ENCODE peak calls at places on chromosomes 4 and X, in eight cellular contexts. T is endothelial cell of umbilical vein, Q is adipocyte, I is H7, M is uterus, F is upper lobe of right lung, Z is upper lobe of left lung, K is breast epithelium. P is an unnamed sample. For H3K36me3, the result is how much of the 10 kb centered on the place peaks cover.

GRCh38 chrX:93932471-93933220 is 258.6 kb downstream of the FAM133A start:
- DNase-seq in Z (no peak), M (no peak), Q (no peak), F (no peak), I (no peak), T (no peak), K (no peak), P (no peak)

GRCh38 chr4:177322156-177322685 is 12.5 kb downstream of the NEIL3 start:
- DNase-seq in I (no peak), K (no peak), T (peak), M (no peak), F (no peak), Q (no peak), Z (no peak), P (no peak)

GRCh38 chrX:25523574-25523973 is 507.8 kb upstream of the ARX start:
- DNase-seq in M (no peak), Q (peak), T (peak), K (no peak), F (no peak), Z (no peak), I (peak), P (no peak)

GRCh38 chr4:25439913-25440477 is 62.9 kb downstream of the ANAPC4 start:
- DNase-seq in F (no peak), K (peak), Q (peak), I (peak), M (no peak), T (peak), Z (no peak), P (peak)

GRCh38 chrX:107718156-107718621 is 57.4 kb downstream of the TSC22D3 start:
- DNase-seq in T (peak), F (no peak), Q (peak), K (peak), I (peak), M (peak), Z (no peak), P (peak)

GRCh38 chrX:46180258-46180687 is 364.9 kb downstream of the ZNF674 start:
- DNase-seq in F (no peak), T (no peak), Q (peak), I (no peak), Z (no peak), K (no peak), M (no peak), P (no peak)

GRCh38 chrX:29617276-29617675 is 598.1 kb upstream of the MAGEB2 start:
- DNase-seq in I (no peak), Z (no peak), Q (peak), F (no peak), K (no peak), M (no peak), T (no peak), P (no peak)

GRCh38 chr4:1401409-1402020 is 4.7 kb downstream of the NKX1-1 start:
- DNase-seq in I (peak), F (peak), Z (peak), Q (no peak), M (peak), T (no peak), K (no peak), P (no peak)

GRCh38 chr4:185358514-185359433 is 37.0 kb downstream of the LRP2BP start:
- DNase-seq in Q (peak), M (no peak), F (no peak), T (peak), Z (no peak), K (no peak), I (no peak), P (no peak)

GRCh38 chrX:39828971-39829370 is 268.8 kb downstream of the BCOR start:
- DNase-seq in F (no peak), Q (no peak), Z (no peak), M (no peak), K (no peak), I (no peak), T (no peak), P (no peak)

GRCh38 chrX:147890766-147891165 is 21.0 kb upstream of the FMR1 start:
- DNase-seq in K (no peak), T (no peak), Z (no peak), F (no peak), M (no peak), I (no peak), Q (peak), P (no peak)

GRCh38 chrX:135382260-135382659 is 39.5 kb upstream of the SMIM10L2A start:
- DNase-seq in Q (no peak), F (no peak), I (no peak), K (no peak), T (peak), M (no peak), Z (no peak), P (no peak)

DNA sequence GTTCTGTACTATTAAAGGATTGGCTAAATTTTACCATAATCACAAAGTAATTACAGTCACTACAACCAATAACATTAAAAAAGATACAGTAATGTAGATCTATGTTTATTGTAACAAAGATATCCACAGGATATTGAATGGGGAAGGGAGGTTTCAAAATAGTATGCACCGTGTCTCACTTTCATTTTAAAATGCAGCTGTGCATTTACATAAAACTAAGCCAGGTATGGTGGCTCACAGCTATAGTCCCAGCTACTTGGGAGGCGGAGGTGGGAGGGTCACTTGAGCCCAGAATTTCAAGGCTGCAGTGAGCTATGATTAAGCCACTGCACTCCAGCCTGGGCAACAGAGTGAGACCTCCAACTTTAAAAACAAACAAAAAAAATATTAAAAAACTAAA is 8.5 kb downstream of the SRP72 start:
- DNase-seq in Q (no peak), M (no peak), T (no peak), K (no peak), Z (no peak), I (no peak), F (no peak), P (no peak)
- H3K36me3 ChIP-seq in Q (half or more), M (under half), T (under half), K (under half), Z (half or more), I (under half), F (half or more), P (half or more)

GRCh38 chr4:75922588-75922987 is 18.2 kb downstream of the NAAA start:
- DNase-seq in M (no peak), K (no peak), I (no peak), Q (no peak), T (no peak), F (no peak), Z (no peak), P (no peak)
- H3K36me3 ChIP-seq in M (under half), K (under half), I (under half), Q (under half), T (under half), F (under half), Z (under half), P (under half)

GRCh38 chrX:13750812-13751211 is 16.3 kb downstream of the OFD1 start:
- DNase-seq in Q (no peak), T (no peak), F (no peak), I (no peak), M (no peak), Z (no peak), K (no peak), P (no peak)
- H3K36me3 ChIP-seq in Q (under half), T (under half), F (under half), I (under half), M (under half), Z (under half), K (under half), P (under half)

GRCh38 chr4:38931125-38931524 is 63.5 kb downstream of the FAM114A1 start:
- DNase-seq in Z (no peak), I (no peak), M (no peak), Q (no peak), F (no peak), K (no peak), T (no peak), P (no peak)
- H3K36me3 ChIP-seq in Z (half or more), I (under half), M (under half), Q (half or more), F (half or more), K (under half), T (under half), P (half or more)

DNA sequence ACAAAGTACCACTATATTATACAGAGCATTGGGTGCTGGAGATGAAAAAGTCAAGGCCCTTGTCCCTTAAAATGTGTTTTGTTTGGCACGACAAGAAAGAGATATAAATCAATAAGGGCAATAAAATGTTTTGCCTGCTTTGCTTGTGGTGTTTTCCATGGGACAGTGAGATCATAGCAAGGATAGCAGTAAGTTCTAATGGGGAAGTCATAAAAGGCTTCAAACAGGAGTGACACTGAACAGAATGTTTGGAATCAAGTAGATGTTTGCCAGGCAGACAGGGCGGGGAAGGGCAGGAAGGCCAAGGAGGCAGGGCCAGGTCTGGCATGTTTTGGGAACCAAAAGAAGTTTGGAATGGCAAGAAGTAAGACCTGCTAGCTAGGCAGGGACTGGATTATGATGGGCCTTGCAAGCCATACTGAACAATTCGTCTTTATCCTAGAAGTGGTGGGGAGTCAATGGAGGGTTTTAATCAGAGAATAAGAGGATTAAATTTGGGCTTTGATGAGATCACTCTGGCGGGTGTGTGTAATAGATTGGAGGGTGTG is 16.4 kb downstream of the FGF2 start:
- DNase-seq in Z (no peak), F (no peak), I (no peak), K (peak), Q (no peak), T (no peak), M (no peak), P (no peak)
- H3K36me3 ChIP-seq in Z (under half), F (under half), I (under half), K (under half), Q (under half), T (under half), M (under half), P (under half)